ENCODE peak calls at places on chromosomes 6 and 20, in four cellular contexts. One of them, this sample, is unnamed.

GRCh38 chr6:114342086-114342825 is 567 bp downstream of the HS3ST5 start:
- DNase-seq in heart right ventricle: peak; percentile 14
- DNase-seq in PC-9: no peak
- DNase-seq in lower leg skin: peak; percentile 82
- DNase-seq in this sample: peak; percentile 84

GRCh38 chr20:10653593-10654288 is 20.1 kb downstream of the JAG1 start:
- DNase-seq in heart right ventricle: no peak
- DNase-seq in lower leg skin: no peak
- DNase-seq in PC-9: no peak
- DNase-seq in this sample: no peak

GRCh38 chr6:116010400-116011095 is 50.1 kb downstream of the FRK start:
- DNase-seq in PC-9: peak; percentile 65
- DNase-seq in heart right ventricle: peak; percentile 54
- DNase-seq in lower leg skin: peak; percentile 85
- DNase-seq in this sample: no peak

GRCh38 chr6:134577998-134578397 is 260.1 kb upstream of the SGK1 start:
- DNase-seq in PC-9: no peak
- DNase-seq in heart right ventricle: no peak
- DNase-seq in lower leg skin: no peak
- DNase-seq in this sample: no peak

GRCh38 chr6:92687278-92687677 is 732.1 kb downstream of the EPHA7 start:
- DNase-seq in heart right ventricle: no peak
- DNase-seq in PC-9: no peak
- DNase-seq in lower leg skin: no peak
- DNase-seq in this sample: no peak

GRCh38 chr20:40513010-40513409 is 176.0 kb downstream of the MAFB start:
- DNase-seq in lower leg skin: no peak
- DNase-seq in heart right ventricle: no peak
- DNase-seq in PC-9: no peak
- DNase-seq in this sample: no peak

GRCh38 chr20:57664924-57665588 is 44.8 kb downstream of the PMEPA1 start:
- DNase-seq in PC-9: no peak
- DNase-seq in lower leg skin: peak; percentile 49
- DNase-seq in heart right ventricle: no peak
- DNase-seq in this sample: no peak

GRCh38 chr20:34531608-34532265 is 15.5 kb downstream of the DYNLRB1 start:
- DNase-seq in heart right ventricle: no peak
- DNase-seq in PC-9: no peak
- DNase-seq in lower leg skin: peak; percentile 42
- DNase-seq in this sample: no peak

GRCh38 chr6:155595264-155595663 is 139.6 kb upstream of the NOX3 start:
- DNase-seq in PC-9: no peak
- DNase-seq in heart right ventricle: no peak
- DNase-seq in lower leg skin: no peak
- DNase-seq in this sample: no peak

GRCh38 chr6:77036400-77036799 is 426.9 kb downstream of the HTR1B start:
- DNase-seq in PC-9: no peak
- DNase-seq in heart right ventricle: no peak
- DNase-seq in lower leg skin: no peak
- DNase-seq in this sample: no peak

GRCh38 chr20:58113706-58114105 is 114.7 kb downstream of the ANKRD60 start:
- DNase-seq in PC-9: no peak
- DNase-seq in heart right ventricle: no peak
- DNase-seq in lower leg skin: peak; percentile 56
- DNase-seq in this sample: peak; percentile 30

GRCh38 chr20:64206619-64207018 is 42.4 kb downstream of the MYT1 start:
- DNase-seq in lower leg skin: no peak
- DNase-seq in heart right ventricle: no peak
- DNase-seq in PC-9: no peak
- DNase-seq in this sample: no peak

GRCh38 chr6:137951064-137951597 is 84.1 kb downstream of the TNFAIP3 start:
- DNase-seq in heart right ventricle: no peak
- DNase-seq in PC-9: no peak
- DNase-seq in lower leg skin: no peak
- DNase-seq in this sample: no peak
- TF ChIP-seq CTCF in heart right ventricle: no peak
- TF ChIP-seq CTCF in PC-9: no peak
- TF ChIP-seq CTCF in lower leg skin: no peak
- TF ChIP-seq CTCF in this sample: no peak

GRCh38 chr6:118565317-118565960 is 17.3 kb downstream of the PLN start:
- DNase-seq in PC-9: peak; percentile 72
- DNase-seq in heart right ventricle: no peak
- DNase-seq in lower leg skin: no peak
- DNase-seq in this sample: no peak
- TF ChIP-seq CTCF in PC-9: peak; percentile 82
- TF ChIP-seq CTCF in heart right ventricle: peak; percentile 24
- TF ChIP-seq CTCF in lower leg skin: no peak
- TF ChIP-seq CTCF in this sample: peak; percentile 46

DNA sequence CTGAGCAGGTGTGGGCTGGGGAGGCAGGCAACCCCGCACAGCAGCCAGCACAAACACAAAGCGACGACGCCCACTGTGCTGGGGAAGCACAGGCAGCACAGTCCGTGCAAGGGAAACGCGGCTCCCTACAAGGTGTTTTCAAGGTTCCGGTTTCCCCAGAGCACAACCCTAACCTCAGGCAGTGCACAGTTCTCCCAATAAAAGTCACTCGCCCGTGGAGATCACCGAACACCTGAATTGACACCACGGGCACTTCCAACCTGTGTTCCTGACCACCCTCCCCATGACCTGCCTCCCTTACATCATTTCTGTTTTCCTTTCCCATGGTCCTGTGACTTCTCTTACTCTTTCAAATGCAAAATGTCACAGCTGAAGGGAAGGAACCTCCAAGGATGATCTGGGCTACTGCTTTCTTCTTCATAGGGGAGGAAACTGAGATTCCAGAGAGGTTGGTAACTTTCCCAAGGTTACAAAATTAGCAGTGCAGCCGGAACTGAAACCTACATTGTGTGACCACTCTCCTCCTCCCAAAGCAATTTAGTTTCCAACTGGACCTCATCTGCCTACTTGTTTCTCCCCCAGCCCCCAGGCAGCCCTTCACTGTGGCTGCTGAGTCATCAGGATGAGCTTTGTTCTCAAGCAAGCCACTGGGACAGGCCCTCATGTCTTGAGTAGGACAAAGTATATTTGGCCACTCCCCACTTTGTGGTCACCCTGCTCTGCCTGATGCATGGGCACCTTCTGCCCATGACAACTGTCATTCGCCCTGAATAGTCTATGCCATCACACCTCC is 125.3 kb downstream of the ATXN1 start:
- DNase-seq in heart right ventricle: no peak
- DNase-seq in PC-9: peak; percentile 81
- DNase-seq in lower leg skin: no peak
- DNase-seq in this sample: no peak
- TF ChIP-seq CTCF in heart right ventricle: no peak
- TF ChIP-seq CTCF in PC-9: no peak
- TF ChIP-seq CTCF in lower leg skin: no peak
- TF ChIP-seq CTCF in this sample: no peak

GRCh38 chr6:80425089-80425823 is 318.8 kb downstream of the BCKDHB start:
- DNase-seq in lower leg skin: no peak
- DNase-seq in PC-9: no peak
- DNase-seq in heart right ventricle: no peak
- DNase-seq in this sample: no peak
- TF ChIP-seq CTCF in lower leg skin: no peak
- TF ChIP-seq CTCF in PC-9: no peak
- TF ChIP-seq CTCF in heart right ventricle: no peak
- TF ChIP-seq CTCF in this sample: peak; percentile 23

GRCh38 chr6:20875369-20875963 is 341.2 kb downstream of the CDKAL1 start:
- DNase-seq in lower leg skin: no peak
- DNase-seq in PC-9: no peak
- DNase-seq in heart right ventricle: no peak
- DNase-seq in this sample: no peak
- TF ChIP-seq CTCF in lower leg skin: no peak
- TF ChIP-seq CTCF in PC-9: peak; percentile 50
- TF ChIP-seq CTCF in heart right ventricle: peak; percentile 32
- TF ChIP-seq CTCF in this sample: peak; percentile 68

GRCh38 chr6:165782812-165783211 is 119.8 kb upstream of the PDE10A start:
- DNase-seq in heart right ventricle: no peak
- DNase-seq in lower leg skin: no peak
- DNase-seq in PC-9: no peak
- DNase-seq in this sample: no peak

GRCh38 chr6:165774903-165775608 is 112.0 kb upstream of the PDE10A start:
- DNase-seq in lower leg skin: no peak
- DNase-seq in heart right ventricle: no peak
- DNase-seq in PC-9: no peak
- DNase-seq in this sample: no peak

GRCh38 chr6:165776699-165777098 is 113.7 kb upstream of the PDE10A start:
- DNase-seq in lower leg skin: no peak
- DNase-seq in PC-9: no peak
- DNase-seq in heart right ventricle: no peak
- DNase-seq in this sample: no peak

GRCh38 chr6:165782124-165782523 is 119.1 kb upstream of the PDE10A start:
- DNase-seq in PC-9: no peak
- DNase-seq in heart right ventricle: no peak
- DNase-seq in lower leg skin: no peak
- DNase-seq in this sample: no peak

DNA sequence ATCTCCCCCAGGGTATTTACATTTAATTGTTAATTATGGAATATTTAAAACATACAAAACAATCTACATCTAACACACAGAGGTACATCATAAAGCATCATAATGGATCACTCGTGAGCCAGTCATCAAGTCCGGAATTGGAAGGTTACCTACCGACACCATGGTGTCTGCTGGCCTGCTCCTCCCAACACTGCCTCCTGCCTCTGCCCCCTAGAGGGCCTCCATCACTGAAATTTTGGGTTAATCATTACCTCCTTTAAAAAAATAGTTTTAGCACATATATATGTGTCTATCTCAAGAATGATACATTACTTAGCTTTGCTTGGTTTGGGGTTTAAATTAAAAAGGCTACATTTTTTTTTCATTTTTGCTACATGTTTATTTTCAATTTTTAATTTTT is 114.6 kb upstream of the PDE10A start:
- DNase-seq in PC-9: no peak
- DNase-seq in lower leg skin: no peak
- DNase-seq in heart right ventricle: no peak
- DNase-seq in this sample: no peak
- TF ChIP-seq CTCF in PC-9: no peak
- TF ChIP-seq CTCF in lower leg skin: no peak
- TF ChIP-seq CTCF in heart right ventricle: no peak
- TF ChIP-seq CTCF in this sample: no peak

This sample was measured in osteocyte.